ENCODE peak calls at places on chromosomes 6 and 20, in ten cellular contexts. P, B, U, M, E, Q, N, R, T and G are unnamed samples.
A peak's percentile ranks its signal among the peaks of the same experiment; 100 is the strongest.

GRCh38 chr6:11653028-11653583 is 115.6 kb downstream of the TMEM170B start:
- DNase-seq in P (peak; percentile 29), B (no peak), U (peak; percentile 30), M (peak; percentile 54), E (no peak), Q (peak; percentile 19), N (peak; percentile 31), R (no peak), T (no peak), G (no peak)

GRCh38 chr6:99119109-99120031 is 171.6 kb upstream of the FBXL4 start:
- DNase-seq in P (no peak), B (no peak), U (peak; percentile 7), M (peak; percentile 62), E (peak; percentile 57), Q (no peak), N (no peak), R (peak; percentile 75), T (no peak), G (no peak)

GRCh38 chr6:25354078-25354940 is 75.1 kb downstream of the CARMIL1 start:
- DNase-seq in P (no peak), B (no peak), U (no peak), M (no peak), E (no peak), Q (no peak), N (no peak), R (no peak), T (no peak), G (no peak)

GRCh38 chr6:157954150-157955117 is 27.2 kb upstream of the SYNJ2 start:
- DNase-seq in P (no peak), B (no peak), U (no peak), M (no peak), E (no peak), Q (no peak), N (no peak), R (peak; percentile 13), T (no peak), G (no peak)

GRCh38 chr20:62636446-62636845 is 5.9 kb upstream of the SLCO4A1 start:
- DNase-seq in P (no peak), B (no peak), U (no peak), M (no peak), E (peak; percentile 29), Q (no peak), N (no peak), R (no peak), T (no peak), G (no peak)

GRCh38 chr6:34366639-34366921 is 25.9 kb downstream of the NUDT3 start:
- DNase-seq in P (no peak), B (no peak), U (no peak), M (no peak), E (no peak), Q (no peak), N (no peak), R (no peak), T (no peak), G (no peak)

GRCh38 chr20:36043892-36044515 is 75.6 kb downstream of the CNBD2 start:
- DNase-seq in P (no peak), B (no peak), U (no peak), M (no peak), E (no peak), Q (no peak), N (no peak), R (no peak), T (no peak), G (no peak)

GRCh38 chr20:46150982-46151381 is 32.9 kb downstream of the CD40 start:
- DNase-seq in P (no peak), B (no peak), U (no peak), M (no peak), E (no peak), Q (no peak), N (no peak), R (no peak), T (no peak), G (no peak)

GRCh38 chr6:19569563-19569962 is 267.6 kb upstream of the ID4 start:
- DNase-seq in P (no peak), B (no peak), U (no peak), M (no peak), E (peak; percentile 50), Q (no peak), N (no peak), R (no peak), T (no peak), G (no peak)
- H3K4me3 ChIP-seq in P (no peak overlapping the region), B (no peak overlapping the region), U (no peak overlapping the region), M (no peak overlapping the region), E (no peak overlapping the region), Q (no peak overlapping the region), N (no peak overlapping the region), R (no peak overlapping the region), T (no peak overlapping the region), G (no peak overlapping the region)

GRCh38 chr6:42313038-42313437 is 95.4 kb upstream of the MRPS10 start:
- DNase-seq in P (no peak), B (no peak), U (no peak), M (no peak), E (no peak), Q (no peak), N (no peak), R (no peak), T (no peak), G (no peak)

GRCh38 chr6:42314571-42314950 is 96.9 kb upstream of the MRPS10 start:
- DNase-seq in P (no peak), B (no peak), U (no peak), M (no peak), E (no peak), Q (no peak), N (no peak), R (no peak), T (no peak), G (no peak)

GRCh38 chr6:42315220-42315990 is 97.7 kb upstream of the MRPS10 start:
- DNase-seq in P (no peak), B (no peak), U (no peak), M (no peak), E (no peak), Q (no peak), N (no peak), R (no peak), T (no peak), G (no peak)

GRCh38 chr6:42315991-42316378 is 98.3 kb upstream of the MRPS10 start:
- DNase-seq in P (peak; percentile 34), B (no peak), U (peak; percentile 60), M (no peak), E (no peak), Q (no peak), N (no peak), R (no peak), T (no peak), G (no peak)

DNA sequence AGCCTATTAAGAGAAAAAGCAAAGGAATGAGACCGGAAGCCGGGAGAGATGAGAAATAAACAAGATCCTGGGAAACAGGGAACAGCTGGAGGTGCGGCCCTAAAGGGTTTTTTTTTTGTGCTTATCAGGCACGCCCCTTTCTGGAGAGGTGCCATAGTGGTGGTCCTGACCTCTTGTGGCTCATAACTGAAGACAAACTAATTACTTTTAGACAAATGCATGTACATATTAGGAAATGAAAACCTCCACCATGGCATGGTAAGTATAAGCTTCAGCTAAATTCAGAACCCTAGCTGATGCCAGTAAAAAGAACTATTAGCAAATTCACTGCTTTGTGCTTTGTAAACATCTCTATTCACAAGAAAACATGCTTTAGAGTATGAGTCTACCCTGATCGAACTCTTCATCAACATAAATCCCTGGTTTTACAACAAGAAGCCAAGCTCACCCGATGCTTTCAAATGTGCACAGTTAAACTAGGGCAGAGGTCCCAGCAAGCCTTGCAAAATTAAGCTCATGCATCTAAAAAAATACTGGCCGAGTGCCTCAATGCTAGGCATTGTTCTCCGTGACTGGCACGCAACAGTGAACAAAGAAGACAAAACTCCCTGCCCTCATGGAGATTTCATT is 96.4 kb upstream of the MRPS10 start:
- DNase-seq in P (no peak), B (no peak), U (no peak), M (no peak), E (no peak), Q (no peak), N (peak; percentile 19), R (no peak), T (no peak), G (no peak)
- TF ChIP-seq CTCF in P (no peak), B (no peak), U (no peak), M (no peak), E (no peak), Q (no peak), N (no peak), R (no peak), T (no peak), G (no peak)

GRCh38 chr20:32110727-32111126 is 1.2 kb downstream of the TM9SF4 start:
- DNase-seq in P (no peak), B (no peak), U (no peak), M (no peak), E (no peak), Q (no peak), N (no peak), R (no peak), T (no peak), G (no peak)

GRCh38 chr20:32110173-32110704 is 725 bp downstream of the TM9SF4 start:
- DNase-seq in P (no peak), B (no peak), U (no peak), M (no peak), E (no peak), Q (peak; percentile 12), N (no peak), R (no peak), T (no peak), G (no peak)

GRCh38 chr20:32111287-32111686 is 1.8 kb downstream of the TM9SF4 start:
- DNase-seq in P (no peak), B (no peak), U (no peak), M (no peak), E (no peak), Q (no peak), N (no peak), R (no peak), T (no peak), G (no peak)

GRCh38 chr20:32109392-32110172 is at the start of gene TM9SF4:
- DNase-seq in P (peak; percentile 80), B (peak; percentile 51), U (peak; percentile 88), M (peak; percentile 94), E (peak; percentile 98), Q (peak; percentile 93), N (peak; percentile 95), R (peak; percentile 97), T (peak; percentile 85), G (peak; percentile 91)

DNA sequence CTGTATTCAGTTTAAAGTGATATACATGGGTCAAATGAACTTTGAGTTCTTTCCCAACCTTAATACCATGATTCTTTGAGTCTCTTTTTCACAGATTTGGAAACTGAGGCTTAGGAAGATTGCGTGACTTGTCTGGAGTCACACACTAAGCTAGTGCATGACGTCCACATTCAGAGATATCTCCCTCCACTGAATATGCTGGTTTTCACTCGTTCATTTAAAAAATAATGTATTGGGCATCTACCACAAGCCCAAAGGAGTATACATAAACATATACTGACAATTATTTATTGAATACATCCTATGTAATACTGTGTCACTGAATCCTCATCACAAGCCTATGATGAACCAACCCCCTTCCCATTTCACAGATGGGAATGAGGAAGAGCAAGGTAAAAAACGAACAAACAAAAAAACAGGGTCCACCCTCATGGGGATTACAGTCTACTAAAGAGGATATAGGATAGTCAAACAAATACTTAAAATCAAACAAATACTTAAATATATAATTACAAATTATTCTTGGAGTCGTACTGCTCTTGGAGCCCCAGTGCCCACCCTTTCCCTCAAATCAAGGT is 611 bp upstream of the TM9SF4 start:
- DNase-seq in P (no peak), B (no peak), U (no peak), M (no peak), E (no peak), Q (no peak), N (no peak), R (no peak), T (no peak), G (no peak)
- H3K27ac ChIP-seq in P (peak overlapping the region; percentile 100), B (peak overlapping the region; percentile 100), U (peak overlapping the region; percentile 99), M (no peak overlapping the region), E (peak overlapping the region; percentile 71), Q (peak overlapping the region; percentile 99), N (peak overlapping the region; percentile 98), R (no peak overlapping the region), T (peak overlapping the region; percentile 96), G (peak overlapping the region; percentile 97)

GRCh38 chr20:40868568-40869223 is 159.9 kb upstream of the TOP1 start:
- DNase-seq in P (no peak), B (peak; percentile 29), U (no peak), M (no peak), E (no peak), Q (peak; percentile 30), N (peak; percentile 39), R (no peak), T (no peak), G (no peak)
- H3K4me3 ChIP-seq in P (no peak overlapping the region), B (no peak overlapping the region), U (no peak overlapping the region), M (no peak overlapping the region), E (no peak overlapping the region), Q (no peak overlapping the region), N (no peak overlapping the region), R (no peak overlapping the region), T (no peak overlapping the region), G (no peak overlapping the region)